ENCODE peak calls at places on chromosomes 4 and X, in six cellular contexts. U is activated T-cell treated with anti-CD3 and anti-CD28 coated beads for 1 hour; N is NCI-H510A treated with DMSO at 0.1 percent for 48 hours; F is posterior cingulate gyrus; Y is stimulated activated CD8-positive, alpha-beta memory T cell treated with anti-CD3 and anti-CD28 coated beads, Interleukin-15, amount 100 ng/mL, for 24 hours; Z is amygdala. C is an unnamed sample.

GRCh38 chrX:26664919-26665318 is 448.9 kb downstream of the MAGEB5 start:
- DNase-seq in F (no peak), Y (no peak), Z (no peak), U (no peak), N (no peak), C (no peak)

GRCh38 chr4:137707626-137708025 is 175.3 kb upstream of the PCDH18 start:
- DNase-seq in Z (no peak), F (no peak), U (no peak), Y (no peak), N (no peak), C (no peak)

GRCh38 chr4:165384186-165384585 is 5.4 kb downstream of the CPE start:
- DNase-seq in F (no peak), N (no peak), Y (no peak), U (no peak), Z (no peak), C (no peak)

GRCh38 chr4:48025005-48025404 is 8.4 kb downstream of the NIPAL1 start:
- DNase-seq in U (no peak), N (peak), F (no peak), Y (no peak), Z (no peak), C (no peak)

GRCh38 chrX:66914082-66914481 is 275.2 kb upstream of the EDA2R start:
- DNase-seq in Y (no peak), F (no peak), Z (no peak), U (no peak), N (no peak), C (no peak)

GRCh38 chrX:136210243-136210642 is 41.0 kb downstream of the MAP7D3 start:
- DNase-seq in Y (no peak), N (no peak), Z (no peak), F (no peak), U (no peak), C (no peak)

GRCh38 chr4:178412455-178412854 is 970.2 kb upstream of the AGA start:
- DNase-seq in U (no peak), F (no peak), Y (no peak), N (no peak), Z (no peak), C (no peak)

GRCh38 chrX:129780441-129781105 is 824 bp downstream of the SASH3 start:
- DNase-seq in N (no peak), U (no peak), Y (no peak), F (no peak), Z (no peak), C (no peak)

GRCh38 chr4:15118281-15118680 is 116.0 kb downstream of the CPEB2 start:
- DNase-seq in U (no peak), F (no peak), N (no peak), Y (no peak), Z (no peak), C (no peak)

GRCh38 chrX:12370444-12371089 is 232.3 kb downstream of the FRMPD4 start:
- DNase-seq in N (no peak), U (no peak), Z (no peak), Y (no peak), F (no peak), C (no peak)

C was measured in head of caudate nucleus.